ENCODE peak calls at places on chromosomes 12 and 14, in ten cellular contexts. One of them, this sample, is unnamed.

GRCh38 chr12:6952860-6953416 is 1.8 kb downstream of the PTPN6 start:
- DNase-seq in ureter: no peak
- DNase-seq in naive thymus-derived CD4-positive, alpha-beta T cell: peak; percentile 23
- DNase-seq in lower leg skin: no peak
- DNase-seq in osteoblast: peak; percentile 11
- DNase-seq in HFFc6: no peak
- DNase-seq in NCI-H748 treated with DMSO at 0.1 percent for 48 hours: no peak
- DNase-seq in stimulated activated CD4-positive, alpha-beta T cell treated with anti-CD3 and anti-CD28 coated beads, Interleukin-12 subunit alpha, Interleukin-12 subunit beta, amount 100 ng/mL, for 48 hours: no peak
- DNase-seq in left cardiac atrium: no peak
- DNase-seq in neural crest cell: no peak
- DNase-seq in this sample: peak; percentile 83

GRCh38 chr12:90099288-90099687 is 390.6 kb upstream of the ATP2B1 start:
- DNase-seq in NCI-H748 treated with DMSO at 0.1 percent for 48 hours: no peak
- DNase-seq in neural crest cell: no peak
- DNase-seq in ureter: no peak
- DNase-seq in stimulated activated CD4-positive, alpha-beta T cell treated with anti-CD3 and anti-CD28 coated beads, Interleukin-12 subunit alpha, Interleukin-12 subunit beta, amount 100 ng/mL, for 48 hours: no peak
- DNase-seq in naive thymus-derived CD4-positive, alpha-beta T cell: no peak
- DNase-seq in osteoblast: no peak
- DNase-seq in HFFc6: peak; percentile 24
- DNase-seq in left cardiac atrium: no peak
- DNase-seq in lower leg skin: no peak
- DNase-seq in this sample: no peak

GRCh38 chr14:104559043-104559768 is 20.4 kb upstream of the C14orf180 start:
- DNase-seq in naive thymus-derived CD4-positive, alpha-beta T cell: no peak
- DNase-seq in ureter: no peak
- DNase-seq in lower leg skin: no peak
- DNase-seq in HFFc6: no peak
- DNase-seq in neural crest cell: no peak
- DNase-seq in NCI-H748 treated with DMSO at 0.1 percent for 48 hours: no peak
- DNase-seq in osteoblast: peak; percentile 77
- DNase-seq in left cardiac atrium: peak; percentile 12
- DNase-seq in stimulated activated CD4-positive, alpha-beta T cell treated with anti-CD3 and anti-CD28 coated beads, Interleukin-12 subunit alpha, Interleukin-12 subunit beta, amount 100 ng/mL, for 48 hours: no peak
- DNase-seq in this sample: peak; percentile 64

GRCh38 chr14:24439257-24439656 is 3.3 kb downstream of the SDR39U1 start:
- DNase-seq in NCI-H748 treated with DMSO at 0.1 percent for 48 hours: no peak
- DNase-seq in stimulated activated CD4-positive, alpha-beta T cell treated with anti-CD3 and anti-CD28 coated beads, Interleukin-12 subunit alpha, Interleukin-12 subunit beta, amount 100 ng/mL, for 48 hours: no peak
- DNase-seq in lower leg skin: no peak
- DNase-seq in HFFc6: no peak
- DNase-seq in left cardiac atrium: no peak
- DNase-seq in osteoblast: no peak
- DNase-seq in ureter: no peak
- DNase-seq in naive thymus-derived CD4-positive, alpha-beta T cell: no peak
- DNase-seq in neural crest cell: no peak
- DNase-seq in this sample: no peak

GRCh38 chr14:105392161-105393090 is 5.9 kb upstream of the TEX22 start:
- DNase-seq in osteoblast: peak; percentile 58
- DNase-seq in NCI-H748 treated with DMSO at 0.1 percent for 48 hours: no peak
- DNase-seq in ureter: no peak
- DNase-seq in neural crest cell: no peak
- DNase-seq in lower leg skin: no peak
- DNase-seq in HFFc6: no peak
- DNase-seq in left cardiac atrium: peak; percentile 18
- DNase-seq in stimulated activated CD4-positive, alpha-beta T cell treated with anti-CD3 and anti-CD28 coated beads, Interleukin-12 subunit alpha, Interleukin-12 subunit beta, amount 100 ng/mL, for 48 hours: no peak
- DNase-seq in naive thymus-derived CD4-positive, alpha-beta T cell: no peak
- DNase-seq in this sample: peak; percentile 75

GRCh38 chr12:91181053-91181452 is 1.6 kb downstream of the DCN start:
- DNase-seq in ureter: no peak
- DNase-seq in HFFc6: no peak
- DNase-seq in left cardiac atrium: no peak
- DNase-seq in stimulated activated CD4-positive, alpha-beta T cell treated with anti-CD3 and anti-CD28 coated beads, Interleukin-12 subunit alpha, Interleukin-12 subunit beta, amount 100 ng/mL, for 48 hours: no peak
- DNase-seq in lower leg skin: no peak
- DNase-seq in osteoblast: no peak
- DNase-seq in naive thymus-derived CD4-positive, alpha-beta T cell: no peak
- DNase-seq in NCI-H748 treated with DMSO at 0.1 percent for 48 hours: no peak
- DNase-seq in neural crest cell: no peak
- DNase-seq in this sample: no peak

GRCh38 chr14:39266589-39266870 is 32.8 kb downstream of the MIA2 start:
- DNase-seq in NCI-H748 treated with DMSO at 0.1 percent for 48 hours: peak; percentile 62
- DNase-seq in left cardiac atrium: peak; percentile 63
- DNase-seq in HFFc6: peak; percentile 18
- DNase-seq in neural crest cell: no peak
- DNase-seq in lower leg skin: peak; percentile 45
- DNase-seq in osteoblast: peak; percentile 86
- DNase-seq in stimulated activated CD4-positive, alpha-beta T cell treated with anti-CD3 and anti-CD28 coated beads, Interleukin-12 subunit alpha, Interleukin-12 subunit beta, amount 100 ng/mL, for 48 hours: no peak
- DNase-seq in ureter: no peak
- DNase-seq in naive thymus-derived CD4-positive, alpha-beta T cell: no peak
- DNase-seq in this sample: no peak

GRCh38 chr12:13095266-13095995 is 8.0 kb downstream of the GSG1 start:
- DNase-seq in stimulated activated CD4-positive, alpha-beta T cell treated with anti-CD3 and anti-CD28 coated beads, Interleukin-12 subunit alpha, Interleukin-12 subunit beta, amount 100 ng/mL, for 48 hours: no peak
- DNase-seq in NCI-H748 treated with DMSO at 0.1 percent for 48 hours: no peak
- DNase-seq in lower leg skin: no peak
- DNase-seq in neural crest cell: no peak
- DNase-seq in naive thymus-derived CD4-positive, alpha-beta T cell: no peak
- DNase-seq in ureter: no peak
- DNase-seq in osteoblast: no peak
- DNase-seq in HFFc6: no peak
- DNase-seq in left cardiac atrium: no peak
- DNase-seq in this sample: no peak

GRCh38 chr12:89417246-89417977 is 65.1 kb upstream of the DUSP6 start:
- DNase-seq in naive thymus-derived CD4-positive, alpha-beta T cell: no peak
- DNase-seq in stimulated activated CD4-positive, alpha-beta T cell treated with anti-CD3 and anti-CD28 coated beads, Interleukin-12 subunit alpha, Interleukin-12 subunit beta, amount 100 ng/mL, for 48 hours: no peak
- DNase-seq in ureter: peak; percentile 50
- DNase-seq in osteoblast: no peak
- DNase-seq in HFFc6: peak; percentile 62
- DNase-seq in NCI-H748 treated with DMSO at 0.1 percent for 48 hours: no peak
- DNase-seq in lower leg skin: no peak
- DNase-seq in neural crest cell: no peak
- DNase-seq in left cardiac atrium: no peak
- DNase-seq in this sample: no peak

GRCh38 chr12:44616385-44616784 is 259.7 kb downstream of the NELL2 start:
- DNase-seq in naive thymus-derived CD4-positive, alpha-beta T cell: no peak
- DNase-seq in osteoblast: no peak
- DNase-seq in stimulated activated CD4-positive, alpha-beta T cell treated with anti-CD3 and anti-CD28 coated beads, Interleukin-12 subunit alpha, Interleukin-12 subunit beta, amount 100 ng/mL, for 48 hours: no peak
- DNase-seq in NCI-H748 treated with DMSO at 0.1 percent for 48 hours: no peak
- DNase-seq in lower leg skin: no peak
- DNase-seq in HFFc6: no peak
- DNase-seq in left cardiac atrium: no peak
- DNase-seq in neural crest cell: no peak
- DNase-seq in ureter: no peak
- DNase-seq in this sample: no peak

GRCh38 chr12:81400024-81400423 is 322.1 kb downstream of the ACSS3 start:
- DNase-seq in stimulated activated CD4-positive, alpha-beta T cell treated with anti-CD3 and anti-CD28 coated beads, Interleukin-12 subunit alpha, Interleukin-12 subunit beta, amount 100 ng/mL, for 48 hours: no peak
- DNase-seq in neural crest cell: no peak
- DNase-seq in NCI-H748 treated with DMSO at 0.1 percent for 48 hours: no peak
- DNase-seq in HFFc6: no peak
- DNase-seq in lower leg skin: no peak
- DNase-seq in osteoblast: no peak
- DNase-seq in ureter: no peak
- DNase-seq in left cardiac atrium: no peak
- DNase-seq in naive thymus-derived CD4-positive, alpha-beta T cell: no peak
- DNase-seq in this sample: no peak

This sample was measured in spleen.